ENCODE peak calls at places on chromosomes 4 and X, in nine cellular contexts. One of them, this sample, is unnamed.

GRCh38 chrX:14694631-14695030 is 165.3 kb downstream of the GLRA2 start:
- DNase-seq in ELF-1: no peak
- DNase-seq in iPS-NIHi11: no peak
- DNase-seq in pulmonary artery endothelial cell: no peak
- DNase-seq in H54: no peak
- DNase-seq in foreskin fibroblast: no peak
- DNase-seq in amniotic stem cell: no peak
- DNase-seq in HFF-Myc: no peak
- DNase-seq in activated T-helper 1 cell treated with anti-CD3 and anti-CD28 coated beads, Interleukin-2, amount 50 U/mL, for 16 hours: no peak
- DNase-seq in this sample: no peak

GRCh38 chr4:88138561-88138960 is 19.9 kb downstream of the ABCG2 start:
- DNase-seq in ELF-1: no peak
- DNase-seq in iPS-NIHi11: no peak
- DNase-seq in pulmonary artery endothelial cell: peak; percentile 27
- DNase-seq in H54: no peak
- DNase-seq in foreskin fibroblast: peak; percentile 81
- DNase-seq in amniotic stem cell: peak; percentile 40
- DNase-seq in HFF-Myc: peak; percentile 29
- DNase-seq in activated T-helper 1 cell treated with anti-CD3 and anti-CD28 coated beads, Interleukin-2, amount 50 U/mL, for 16 hours: no peak
- DNase-seq in this sample: no peak

GRCh38 chr4:158578476-158578875 is 56.8 kb downstream of the RXFP1 start:
- DNase-seq in ELF-1: no peak
- DNase-seq in iPS-NIHi11: peak; percentile 18
- DNase-seq in pulmonary artery endothelial cell: peak; percentile 8
- DNase-seq in H54: no peak
- DNase-seq in foreskin fibroblast: peak; percentile 19
- DNase-seq in amniotic stem cell: no peak
- DNase-seq in HFF-Myc: no peak
- DNase-seq in activated T-helper 1 cell treated with anti-CD3 and anti-CD28 coated beads, Interleukin-2, amount 50 U/mL, for 16 hours: no peak
- DNase-seq in this sample: no peak

GRCh38 chr4:166222271-166222670 is 349.2 kb downstream of the TLL1 start:
- DNase-seq in ELF-1: no peak
- DNase-seq in iPS-NIHi11: no peak
- DNase-seq in pulmonary artery endothelial cell: no peak
- DNase-seq in H54: no peak
- DNase-seq in foreskin fibroblast: no peak
- DNase-seq in amniotic stem cell: no peak
- DNase-seq in HFF-Myc: no peak
- DNase-seq in activated T-helper 1 cell treated with anti-CD3 and anti-CD28 coated beads, Interleukin-2, amount 50 U/mL, for 16 hours: no peak
- DNase-seq in this sample: no peak

GRCh38 chr4:78213218-78213617 is 156.1 kb downstream of the FRAS1 start:
- DNase-seq in ELF-1: no peak
- DNase-seq in iPS-NIHi11: no peak
- DNase-seq in pulmonary artery endothelial cell: no peak
- DNase-seq in H54: no peak
- DNase-seq in foreskin fibroblast: no peak
- DNase-seq in amniotic stem cell: no peak
- DNase-seq in HFF-Myc: no peak
- DNase-seq in activated T-helper 1 cell treated with anti-CD3 and anti-CD28 coated beads, Interleukin-2, amount 50 U/mL, for 16 hours: no peak
- DNase-seq in this sample: no peak

GRCh38 chrX:26915064-26915463 is 548.1 kb downstream of the PPP4R3C start:
- DNase-seq in ELF-1: no peak
- DNase-seq in iPS-NIHi11: no peak
- DNase-seq in pulmonary artery endothelial cell: peak; percentile 79
- DNase-seq in H54: no peak
- DNase-seq in foreskin fibroblast: no peak
- DNase-seq in amniotic stem cell: no peak
- DNase-seq in HFF-Myc: no peak
- DNase-seq in activated T-helper 1 cell treated with anti-CD3 and anti-CD28 coated beads, Interleukin-2, amount 50 U/mL, for 16 hours: no peak
- DNase-seq in this sample: no peak

GRCh38 chr4:3859571-3859970 is 93.4 kb downstream of the ADRA2C start:
- DNase-seq in ELF-1: no peak
- DNase-seq in iPS-NIHi11: no peak
- DNase-seq in pulmonary artery endothelial cell: no peak
- DNase-seq in H54: no peak
- DNase-seq in foreskin fibroblast: no peak
- DNase-seq in amniotic stem cell: no peak
- DNase-seq in HFF-Myc: no peak
- DNase-seq in activated T-helper 1 cell treated with anti-CD3 and anti-CD28 coated beads, Interleukin-2, amount 50 U/mL, for 16 hours: no peak
- DNase-seq in this sample: no peak

GRCh38 chr4:98838977-98839618 is 89.8 kb downstream of the EIF4E start:
- DNase-seq in ELF-1: no peak
- DNase-seq in iPS-NIHi11: peak; percentile 18
- DNase-seq in pulmonary artery endothelial cell: no peak
- DNase-seq in H54: peak; percentile 3
- DNase-seq in foreskin fibroblast: no peak
- DNase-seq in amniotic stem cell: no peak
- DNase-seq in HFF-Myc: peak; percentile 30
- DNase-seq in activated T-helper 1 cell treated with anti-CD3 and anti-CD28 coated beads, Interleukin-2, amount 50 U/mL, for 16 hours: no peak
- DNase-seq in this sample: no peak

GRCh38 chr4:138242830-138243149 is 641 bp upstream of the SLC7A11 start:
- DNase-seq in ELF-1: no peak
- DNase-seq in iPS-NIHi11: no peak
- DNase-seq in pulmonary artery endothelial cell: no peak
- DNase-seq in H54: no peak
- DNase-seq in foreskin fibroblast: no peak
- DNase-seq in amniotic stem cell: no peak
- DNase-seq in HFF-Myc: no peak
- DNase-seq in activated T-helper 1 cell treated with anti-CD3 and anti-CD28 coated beads, Interleukin-2, amount 50 U/mL, for 16 hours: no peak
- DNase-seq in this sample: no peak

GRCh38 chr4:184163813-184164212 is 53.9 kb downstream of the ENPP6 start:
- DNase-seq in ELF-1: peak; percentile 83
- DNase-seq in iPS-NIHi11: peak; percentile 83
- DNase-seq in pulmonary artery endothelial cell: no peak
- DNase-seq in H54: peak; percentile 17
- DNase-seq in foreskin fibroblast: no peak
- DNase-seq in amniotic stem cell: no peak
- DNase-seq in HFF-Myc: no peak
- DNase-seq in activated T-helper 1 cell treated with anti-CD3 and anti-CD28 coated beads, Interleukin-2, amount 50 U/mL, for 16 hours: no peak
- DNase-seq in this sample: peak; percentile 16

GRCh38 chrX:29397506-29397905 is 810.3 kb downstream of the IL1RAPL1 start:
- DNase-seq in ELF-1: no peak
- DNase-seq in iPS-NIHi11: peak; percentile 3
- DNase-seq in pulmonary artery endothelial cell: no peak
- DNase-seq in H54: no peak
- DNase-seq in foreskin fibroblast: peak; percentile 7
- DNase-seq in amniotic stem cell: no peak
- DNase-seq in HFF-Myc: no peak
- DNase-seq in activated T-helper 1 cell treated with anti-CD3 and anti-CD28 coated beads, Interleukin-2, amount 50 U/mL, for 16 hours: no peak
- DNase-seq in this sample: no peak

GRCh38 chr4:156974264-156974663 is 2.7 kb upstream of the PDGFC start:
- DNase-seq in ELF-1: no peak
- DNase-seq in iPS-NIHi11: no peak
- DNase-seq in pulmonary artery endothelial cell: no peak
- DNase-seq in H54: no peak
- DNase-seq in foreskin fibroblast: peak; percentile 43
- DNase-seq in amniotic stem cell: peak; percentile 41
- DNase-seq in HFF-Myc: no peak
- DNase-seq in activated T-helper 1 cell treated with anti-CD3 and anti-CD28 coated beads, Interleukin-2, amount 50 U/mL, for 16 hours: no peak
- DNase-seq in this sample: no peak

This sample was measured in stimulated activated CD4-positive, alpha-beta T cell treated with anti-CD3 and anti-CD28 coated beads, Interleukin-1b, Interleukin-23, amount 100 ng/mL, for 48 hours.